ENCODE peak calls at places on chromosomes 12 and 14, in six cellular contexts. L is lung, T is lower lobe of right lung, B is heart left ventricle, Z is Peyer's patch, F is MM.1S. D is an unnamed sample.

GRCh38 chr12:3633396-3633795 is 119.5 kb downstream of the CRACR2A start:
- DNase-seq in L (no peak), T (no peak), B (no peak), Z (no peak), F (no peak), D (no peak)

GRCh38 chr12:96121271-96121711 is 72.9 kb upstream of the ELK3 start:
- DNase-seq in L (no peak), T (no peak), B (no peak), Z (no peak), F (peak; percentile 49), D (no peak)

GRCh38 chr12:124381454-124382207 is 86.7 kb downstream of the RFLNA start:
- DNase-seq in L (peak; percentile 90), T (peak; percentile 96), B (peak; percentile 96), Z (peak; percentile 34), F (no peak), D (peak; percentile 51)

GRCh38 chr12:45214739-45215418 is 1.0 kb upstream of the ANO6 start:
- DNase-seq in L (no peak), T (no peak), B (no peak), Z (no peak), F (no peak), D (no peak)

GRCh38 chr14:95496690-95497241 is 19.7 kb downstream of the SYNE3 start:
- DNase-seq in L (no peak), T (no peak), B (peak; percentile 63), Z (no peak), F (no peak), D (no peak)

GRCh38 chr12:22899184-22899583 is 274.2 kb downstream of the ETNK1 start:
- DNase-seq in L (no peak), T (no peak), B (no peak), Z (no peak), F (no peak), D (peak; percentile 56)

GRCh38 chr14:104439625-104440024 is 139.9 kb upstream of the C14orf180 start:
- DNase-seq in L (peak; percentile 9), T (no peak), B (no peak), Z (no peak), F (no peak), D (no peak)

GRCh38 chr12:64010069-64010686 is 165.7 kb downstream of the SRGAP1 start:
- DNase-seq in L (no peak), T (no peak), B (no peak), Z (no peak), F (no peak), D (no peak)

GRCh38 chr12:118357327-118358007 is 15.2 kb downstream of the TAOK3 start:
- DNase-seq in L (peak; percentile 46), T (no peak), B (no peak), Z (peak; percentile 64), F (no peak), D (no peak)

GRCh38 chr14:53113992-53114391 is 39.1 kb downstream of the DDHD1 start:
- DNase-seq in L (no peak), T (no peak), B (no peak), Z (no peak), F (no peak), D (no peak)
- H3K27me3 ChIP-seq in L (no peaks in the 10 kb centered on the region), T (no peaks in the 10 kb centered on the region), B (no peaks in the 10 kb centered on the region), Z (no peaks in the 10 kb centered on the region), F (no peaks in the 10 kb centered on the region), D (no peaks in the 10 kb centered on the region)

GRCh38 chr14:93112891-93113677 is 2.6 kb downstream of the ITPK1 start:
- DNase-seq in L (peak; percentile 83), T (peak; percentile 85), B (peak; percentile 87), Z (peak; percentile 95), F (peak; percentile 66), D (peak; percentile 71)
- H3K4me3 ChIP-seq in L (no peak overlapping the region), T (peak overlapping the region; percentile 87), B (peak overlapping the region; percentile 90), Z (peak overlapping the region; percentile 66), F (peak overlapping the region; percentile 6), D (no peak overlapping the region)

GRCh38 chr12:130331146-130331545 is 6.5 kb upstream of the PIWIL1 start:
- DNase-seq in L (no peak), T (no peak), B (no peak), Z (no peak), F (no peak), D (no peak)
- H3K27me3 ChIP-seq in L (peaks cover 3% of the 10 kb centered on the region), T (peaks cover 14% of the 10 kb centered on the region), B (peaks cover 5% of the 10 kb centered on the region), Z (no peaks in the 10 kb centered on the region), F (no peaks in the 10 kb centered on the region), D (no peaks in the 10 kb centered on the region)

DNA sequence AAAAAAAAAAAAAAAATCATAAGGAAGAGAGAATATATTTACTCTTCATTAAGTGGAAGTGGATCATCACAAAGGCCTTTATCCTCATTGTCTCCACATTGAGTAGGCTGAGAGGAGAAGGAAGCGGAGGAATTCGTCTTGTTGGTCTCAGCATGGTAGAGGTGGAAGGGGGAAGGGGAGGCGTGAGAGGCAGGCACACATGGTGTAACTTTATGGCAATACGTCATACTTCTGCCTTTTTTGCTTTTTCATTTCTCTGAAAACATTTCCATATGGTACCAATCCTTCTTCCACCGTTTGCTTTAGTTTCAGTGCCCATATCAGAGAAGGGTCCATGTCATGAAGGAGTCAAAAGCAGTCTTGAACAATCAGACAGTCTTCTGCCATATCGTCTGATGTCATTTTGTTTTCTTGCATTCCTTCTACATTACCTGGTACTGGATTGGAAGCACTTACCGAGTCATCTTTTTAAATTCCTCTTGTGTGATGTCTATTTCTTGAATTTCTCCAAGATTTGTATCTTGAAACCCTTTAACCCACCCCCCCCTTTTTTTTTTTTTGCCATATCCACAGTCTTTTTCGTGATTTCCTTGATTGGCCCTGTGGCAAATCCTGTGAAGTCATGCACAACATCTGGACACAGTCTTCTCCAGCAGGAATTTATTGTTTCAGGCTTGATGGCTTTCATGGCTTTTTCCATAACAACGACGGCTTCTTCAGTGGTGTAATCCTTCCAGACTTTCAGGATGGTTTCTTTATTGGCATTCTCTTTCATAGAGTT is 8.9 kb downstream of the FUT8 start:
- DNase-seq in L (no peak), T (no peak), B (no peak), Z (no peak), F (no peak), D (no peak)
- H3K4me3 ChIP-seq in L (no peak overlapping the region), T (no peak overlapping the region), B (no peak overlapping the region), Z (no peak overlapping the region), F (no peak overlapping the region), D (no peak overlapping the region)

DNA sequence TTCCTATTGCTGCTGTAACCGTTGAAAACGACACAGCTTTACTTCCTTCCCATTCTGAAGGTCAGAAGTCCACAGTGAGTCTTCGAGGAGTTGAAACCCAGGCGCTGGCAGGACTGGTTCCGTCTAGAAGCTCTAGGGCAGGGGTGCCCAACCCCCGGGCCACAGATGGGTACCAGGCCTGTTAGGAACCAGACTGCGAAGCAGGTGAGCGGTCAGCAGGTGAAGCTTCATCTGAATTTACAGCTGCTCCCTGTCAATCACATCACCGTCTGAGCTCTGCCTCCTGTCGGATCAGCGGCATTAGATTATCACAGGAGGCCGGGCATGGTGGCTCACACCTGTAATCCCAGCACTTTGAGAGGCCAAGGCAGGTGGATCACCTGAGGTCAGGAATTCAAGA is 12.6 kb upstream of the SFSWAP start:
- DNase-seq in L (no peak), T (no peak), B (no peak), Z (no peak), F (no peak), D (no peak)
- H3K27me3 ChIP-seq in L (no peaks in the 10 kb centered on the region), T (peaks cover 9% of the 10 kb centered on the region), B (no peaks in the 10 kb centered on the region), Z (no peaks in the 10 kb centered on the region), F (peaks cover 3% of the 10 kb centered on the region), D (no peaks in the 10 kb centered on the region)

DNA sequence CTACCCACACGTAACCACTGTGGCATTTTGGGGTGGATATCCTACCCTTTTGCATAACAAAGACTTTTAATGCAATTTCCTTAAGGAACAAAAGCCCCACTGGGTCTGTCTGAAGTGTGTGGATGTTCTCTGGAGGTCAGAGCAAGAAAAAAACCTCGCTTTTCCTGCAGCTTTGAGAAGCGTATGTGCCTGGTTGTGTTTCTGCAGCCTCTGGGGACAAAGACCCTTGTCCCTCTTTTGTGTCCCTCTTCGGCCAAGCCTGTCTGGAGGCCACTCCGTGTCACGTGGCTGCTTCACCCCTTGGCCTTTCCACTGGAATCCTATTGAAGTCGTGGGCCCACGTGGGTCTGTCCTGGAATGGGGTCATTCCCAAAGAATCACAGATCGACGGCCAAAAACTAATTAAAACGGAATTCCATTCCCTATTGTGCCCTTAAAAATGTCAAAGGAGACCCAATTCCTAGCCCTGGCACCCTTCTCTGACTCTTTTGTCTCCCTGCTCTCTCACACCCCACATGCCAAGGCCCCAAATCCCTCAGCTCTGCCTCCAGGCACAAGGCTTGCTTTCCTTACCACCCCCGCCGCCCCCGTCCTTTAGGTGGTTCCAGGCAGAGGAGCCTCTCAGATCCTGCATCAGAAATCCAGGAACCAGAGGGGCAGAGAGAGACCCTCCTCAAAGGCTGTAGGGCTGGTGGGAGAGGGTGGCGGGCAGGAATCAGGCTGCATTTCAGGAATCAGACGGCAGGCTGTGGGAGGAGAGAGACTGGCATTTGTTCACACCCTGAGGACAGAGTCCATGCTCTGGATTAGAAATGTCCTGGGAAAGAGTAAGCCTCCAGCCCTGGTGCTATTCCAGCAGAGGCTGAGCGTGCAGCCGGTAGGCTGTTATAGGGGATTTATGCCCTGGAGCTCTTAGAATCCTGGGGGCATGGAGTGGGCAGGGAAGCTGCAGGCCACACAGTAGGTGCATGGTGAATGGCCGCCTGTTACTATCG is 12.6 kb upstream of the CYP46A1 start:
- DNase-seq in L (no peak), T (peak; percentile 6), B (no peak), Z (no peak), F (no peak), D (no peak)
- H3K4me3 ChIP-seq in L (no peak overlapping the region), T (no peak overlapping the region), B (no peak overlapping the region), Z (no peak overlapping the region), F (no peak overlapping the region), D (no peak overlapping the region)